ENCODE peak calls at places on chromosomes 13 and 19, in five cellular contexts. J, Q, E, A and Y are unnamed samples.

GRCh38 chr13:51122868-51123267 is 11.8 kb upstream of the C13orf42 start:
- DNase-seq in J (peak), Q (no peak), E (no peak), A (peak), Y (no peak)

GRCh38 chr13:110265682-110266430 is 41.1 kb downstream of the COL4A1 start:
- DNase-seq in J (no peak), Q (peak), E (no peak), A (no peak), Y (no peak)

GRCh38 chr13:109611912-109612691 is 174.3 kb downstream of the IRS2 start:
- DNase-seq in J (no peak), Q (peak), E (no peak), A (no peak), Y (peak)

GRCh38 chr13:75326173-75327131 is 155.5 kb downstream of the TBC1D4 start:
- DNase-seq in J (no peak), Q (peak), E (peak), A (peak), Y (peak)

GRCh38 chr13:52599037-52599852 is 43.0 kb upstream of the HNRNPA1L2 start:
- DNase-seq in J (no peak), Q (no peak), E (no peak), A (peak), Y (peak)

GRCh38 chr13:33678906-33679657 is 138.9 kb upstream of the RFC3 start:
- DNase-seq in J (no peak), Q (peak), E (peak), A (peak), Y (peak)

GRCh38 chr13:45851171-45851889 is at the start of gene SIAH3:
- DNase-seq in J (no peak), Q (peak), E (peak), A (no peak), Y (peak)

GRCh38 chr19:54190942-54191670 is at the start of gene TSEN34:
- DNase-seq in J (peak), Q (peak), E (peak), A (peak), Y (peak)

GRCh38 chr19:54462713-54463530 is 656 bp downstream of the LENG9 start:
- DNase-seq in J (peak), Q (peak), E (peak), A (peak), Y (peak)

GRCh38 chr19:4694211-4694987 is 24.3 kb upstream of the MYDGF start:
- DNase-seq in J (no peak), Q (no peak), E (no peak), A (no peak), Y (peak)

GRCh38 chr13:59269476-59269875 is 894.3 kb downstream of the DIAPH3 start:
- DNase-seq in J (no peak), Q (peak), E (no peak), A (no peak), Y (peak)

GRCh38 chr19:35513231-35513974 is at the start of gene DMKN:
- DNase-seq in J (no peak), Q (no peak), E (no peak), A (no peak), Y (peak)

GRCh38 chr13:51945149-51945548 is 66.1 kb downstream of the ATP7B start:
- DNase-seq in J (no peak), Q (no peak), E (no peak), A (peak), Y (no peak)

GRCh38 chr13:35107535-35107934 is 165.5 kb downstream of the NBEA start:
- DNase-seq in J (no peak), Q (no peak), E (no peak), A (no peak), Y (no peak)

GRCh38 chr13:31090921-31091624 is 70.6 kb downstream of the HSPH1 start:
- DNase-seq in J (no peak), Q (no peak), E (no peak), A (peak), Y (no peak)

GRCh38 chr19:40542197-40542859 is 34.3 kb upstream of the SHKBP1 start:
- DNase-seq in J (no peak), Q (no peak), E (no peak), A (no peak), Y (no peak)

GRCh38 chr13:35987572-35988513 is 143.3 kb downstream of the DCLK1 start:
- DNase-seq in J (no peak), Q (peak), E (no peak), A (no peak), Y (no peak)

GRCh38 chr13:113667771-113668490 is 912 bp downstream of the GRK1 start:
- DNase-seq in J (peak), Q (no peak), E (no peak), A (no peak), Y (no peak)

GRCh38 chr19:51777570-51778460 is 16.8 kb downstream of the FPR2 start:
- DNase-seq in J (no peak), Q (peak), E (peak), A (peak), Y (peak)

GRCh38 chr19:47767349-47767748 is 11.2 kb upstream of the SELENOW start:
- DNase-seq in J (no peak), Q (no peak), E (no peak), A (no peak), Y (no peak)

GRCh38 chr13:76668141-76668540 is 218.1 kb downstream of the KCTD12 start:
- DNase-seq in J (no peak), Q (no peak), E (no peak), A (no peak), Y (no peak)

GRCh38 chr19:15636026-15636425 is 4.7 kb upstream of the CYP4F3 start:
- DNase-seq in J (no peak), Q (no peak), E (no peak), A (no peak), Y (no peak)

GRCh38 chr19:16541526-16542044 is 652 bp downstream of the CHERP start:
- DNase-seq in J (no peak), Q (peak), E (peak), A (peak), Y (peak)

GRCh38 chr13:44879452-44880058 is 109.7 kb downstream of the NUFIP1 start:
- DNase-seq in J (no peak), Q (peak), E (no peak), A (peak), Y (peak)

GRCh38 chr13:48798180-48798579 is 144.5 kb downstream of the CYSLTR2 start:
- DNase-seq in J (no peak), Q (no peak), E (no peak), A (no peak), Y (no peak)

GRCh38 chr13:65166675-65167074 is 2063.5 kb downstream of the PCDH9 start:
- DNase-seq in J (no peak), Q (no peak), E (no peak), A (peak), Y (no peak)

GRCh38 chr19:21482863-21483276 is 22.5 kb upstream of the ZNF429 start:
- DNase-seq in J (no peak), Q (peak), E (peak), A (peak), Y (no peak)

GRCh38 chr13:45564108-45564507 is 51.4 kb downstream of the ERICH6B start:
- DNase-seq in J (no peak), Q (no peak), E (no peak), A (no peak), Y (peak)

GRCh38 chr19:49642488-49643035 is 553 bp downstream of the SCAF1 start:
- DNase-seq in J (no peak), Q (peak), E (no peak), A (no peak), Y (no peak)

GRCh38 chr13:98541701-98542203 is 35.2 kb downstream of the STK24 start:
- DNase-seq in J (no peak), Q (peak), E (no peak), A (no peak), Y (no peak)

GRCh38 chr13:64480648-64481047 is 2749.5 kb downstream of the PCDH9 start:
- DNase-seq in J (no peak), Q (no peak), E (no peak), A (no peak), Y (no peak)

GRCh38 chr13:29573190-29573589 is 22.3 kb downstream of the SLC7A1 start:
- DNase-seq in J (no peak), Q (no peak), E (no peak), A (peak), Y (no peak)

GRCh38 chr13:27481766-27482165 is 31.4 kb upstream of the MTIF3 start:
- DNase-seq in J (peak), Q (peak), E (no peak), A (peak), Y (peak)

GRCh38 chr13:46315491-46316075 is 71.5 kb downstream of the RUBCNL start:
- DNase-seq in J (no peak), Q (no peak), E (no peak), A (no peak), Y (no peak)

GRCh38 chr13:44764334-44764733 is 188.2 kb upstream of the TSC22D1 start:
- DNase-seq in J (no peak), Q (peak), E (no peak), A (no peak), Y (no peak)

GRCh38 chr19:8147579-8147978 is 1.8 kb downstream of the FBN3 start:
- DNase-seq in J (no peak), Q (no peak), E (no peak), A (no peak), Y (no peak)

GRCh38 chr19:4506449-4507149 is 11.7 kb downstream of the PLIN4 start:
- DNase-seq in J (no peak), Q (peak), E (no peak), A (no peak), Y (peak)

GRCh38 chr19:39136225-39136940 is 10.8 kb downstream of the PAK4 start:
- DNase-seq in J (no peak), Q (peak), E (no peak), A (no peak), Y (no peak)